ENCODE peak calls at places on chromosomes 5 and 9, in eight cellular contexts. One of them, this sample, is unnamed.

GRCh38 chr5:36482812-36483211 is 123.6 kb upstream of the SLC1A3 start:
- DNase-seq in heart right ventricle: no peak
- DNase-seq in GM23248: no peak
- DNase-seq in effector memory CD4-positive, alpha-beta T cell: no peak
- DNase-seq in neural progenitor cell: no peak
- DNase-seq in sigmoid colon: no peak
- DNase-seq in transverse colon: no peak
- DNase-seq in PC-3: no peak
- DNase-seq in this sample: no peak

GRCh38 chr5:96743065-96743768 is 64.5 kb downstream of the ERAP1 start:
- DNase-seq in heart right ventricle: peak
- DNase-seq in GM23248: peak
- DNase-seq in effector memory CD4-positive, alpha-beta T cell: no peak
- DNase-seq in neural progenitor cell: no peak
- DNase-seq in sigmoid colon: peak
- DNase-seq in transverse colon: no peak
- DNase-seq in PC-3: peak
- DNase-seq in this sample: no peak

GRCh38 chr5:57664700-57665099 is 182.1 kb upstream of the ACTBL2 start:
- DNase-seq in heart right ventricle: no peak
- DNase-seq in GM23248: no peak
- DNase-seq in effector memory CD4-positive, alpha-beta T cell: no peak
- DNase-seq in neural progenitor cell: no peak
- DNase-seq in sigmoid colon: no peak
- DNase-seq in transverse colon: no peak
- DNase-seq in PC-3: no peak
- DNase-seq in this sample: no peak

GRCh38 chr5:82115858-82116257 is 144.0 kb downstream of the ATG10 start:
- DNase-seq in heart right ventricle: no peak
- DNase-seq in GM23248: no peak
- DNase-seq in effector memory CD4-positive, alpha-beta T cell: no peak
- DNase-seq in neural progenitor cell: no peak
- DNase-seq in sigmoid colon: no peak
- DNase-seq in transverse colon: no peak
- DNase-seq in PC-3: no peak
- DNase-seq in this sample: no peak

GRCh38 chr5:77143998-77144836 is 57.1 kb upstream of the ZBED3 start:
- DNase-seq in heart right ventricle: peak
- DNase-seq in GM23248: peak
- DNase-seq in effector memory CD4-positive, alpha-beta T cell: no peak
- DNase-seq in neural progenitor cell: peak
- DNase-seq in sigmoid colon: peak
- DNase-seq in transverse colon: peak
- DNase-seq in PC-3: peak
- DNase-seq in this sample: peak

GRCh38 chr5:109759304-109759703 is 69.6 kb downstream of the MAN2A1 start:
- DNase-seq in heart right ventricle: no peak
- DNase-seq in GM23248: peak
- DNase-seq in effector memory CD4-positive, alpha-beta T cell: no peak
- DNase-seq in neural progenitor cell: no peak
- DNase-seq in sigmoid colon: no peak
- DNase-seq in transverse colon: no peak
- DNase-seq in PC-3: peak
- DNase-seq in this sample: no peak

GRCh38 chr9:131096490-131097258 is at the start of gene AIF1L:
- DNase-seq in heart right ventricle: peak
- DNase-seq in GM23248: peak
- DNase-seq in effector memory CD4-positive, alpha-beta T cell: no peak
- DNase-seq in neural progenitor cell: peak
- DNase-seq in sigmoid colon: no peak
- DNase-seq in transverse colon: no peak
- DNase-seq in PC-3: peak
- DNase-seq in this sample: no peak

GRCh38 chr9:84846501-84847323 is 177.2 kb downstream of the NTRK2 start:
- DNase-seq in heart right ventricle: no peak
- DNase-seq in GM23248: no peak
- DNase-seq in effector memory CD4-positive, alpha-beta T cell: no peak
- DNase-seq in neural progenitor cell: no peak
- DNase-seq in sigmoid colon: no peak
- DNase-seq in transverse colon: no peak
- DNase-seq in PC-3: peak
- DNase-seq in this sample: no peak

GRCh38 chr5:44885903-44886302 is 77.2 kb downstream of the MRPS30 start:
- DNase-seq in heart right ventricle: no peak
- DNase-seq in GM23248: peak
- DNase-seq in effector memory CD4-positive, alpha-beta T cell: no peak
- DNase-seq in neural progenitor cell: no peak
- DNase-seq in sigmoid colon: no peak
- DNase-seq in transverse colon: no peak
- DNase-seq in PC-3: peak
- DNase-seq in this sample: no peak

GRCh38 chr5:54470677-54471076 is 15.2 kb downstream of the HSPB3 start:
- DNase-seq in heart right ventricle: no peak
- DNase-seq in GM23248: peak
- DNase-seq in effector memory CD4-positive, alpha-beta T cell: no peak
- DNase-seq in neural progenitor cell: no peak
- DNase-seq in sigmoid colon: no peak
- DNase-seq in transverse colon: no peak
- DNase-seq in PC-3: no peak
- DNase-seq in this sample: no peak
- H3K27ac ChIP-seq in heart right ventricle: peak
- H3K27ac ChIP-seq in GM23248: peak
- H3K27ac ChIP-seq in effector memory CD4-positive, alpha-beta T cell: no peak
- H3K27ac ChIP-seq in neural progenitor cell: no peak
- H3K27ac ChIP-seq in sigmoid colon: no peak
- H3K27ac ChIP-seq in transverse colon: no peak
- H3K27ac ChIP-seq in PC-3: no peak
- H3K27ac ChIP-seq in this sample: no peak

GRCh38 chr5:78600656-78601452 is 47.7 kb downstream of the LHFPL2 start:
- DNase-seq in heart right ventricle: no peak
- DNase-seq in GM23248: peak
- DNase-seq in effector memory CD4-positive, alpha-beta T cell: no peak
- DNase-seq in neural progenitor cell: no peak
- DNase-seq in sigmoid colon: no peak
- DNase-seq in transverse colon: no peak
- DNase-seq in PC-3: peak
- DNase-seq in this sample: no peak

GRCh38 chr5:78603636-78604175 is 44.9 kb downstream of the LHFPL2 start:
- DNase-seq in heart right ventricle: no peak
- DNase-seq in GM23248: peak
- DNase-seq in effector memory CD4-positive, alpha-beta T cell: no peak
- DNase-seq in neural progenitor cell: no peak
- DNase-seq in sigmoid colon: no peak
- DNase-seq in transverse colon: no peak
- DNase-seq in PC-3: no peak
- DNase-seq in this sample: no peak

GRCh38 chr5:78604693-78605092 is 43.9 kb downstream of the LHFPL2 start:
- DNase-seq in heart right ventricle: no peak
- DNase-seq in GM23248: no peak
- DNase-seq in effector memory CD4-positive, alpha-beta T cell: no peak
- DNase-seq in neural progenitor cell: no peak
- DNase-seq in sigmoid colon: no peak
- DNase-seq in transverse colon: no peak
- DNase-seq in PC-3: no peak
- DNase-seq in this sample: no peak

GRCh38 chr5:78601622-78602314 is 46.8 kb downstream of the LHFPL2 start:
- DNase-seq in heart right ventricle: no peak
- DNase-seq in GM23248: peak
- DNase-seq in effector memory CD4-positive, alpha-beta T cell: no peak
- DNase-seq in neural progenitor cell: no peak
- DNase-seq in sigmoid colon: no peak
- DNase-seq in transverse colon: no peak
- DNase-seq in PC-3: peak
- DNase-seq in this sample: no peak

DNA sequence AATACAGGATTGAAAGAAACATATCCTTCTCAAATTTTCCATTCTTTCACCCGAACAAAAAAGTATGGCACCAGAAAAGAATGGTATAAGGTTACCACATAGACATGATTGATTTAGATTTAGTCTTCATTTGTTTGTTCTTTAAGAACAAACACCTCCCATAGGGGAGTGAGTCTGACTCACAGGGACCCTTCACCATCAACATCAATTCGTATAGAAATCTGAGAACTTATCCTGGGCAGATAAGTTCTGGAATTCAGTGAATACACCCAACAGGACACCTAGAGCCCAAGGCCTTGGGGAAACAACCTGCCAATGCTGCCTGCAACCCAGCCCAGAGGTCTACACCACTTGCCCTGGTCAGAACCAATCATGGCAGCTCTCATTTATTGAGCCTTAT is 46.2 kb downstream of the LHFPL2 start:
- DNase-seq in heart right ventricle: no peak
- DNase-seq in GM23248: no peak
- DNase-seq in effector memory CD4-positive, alpha-beta T cell: no peak
- DNase-seq in neural progenitor cell: no peak
- DNase-seq in sigmoid colon: no peak
- DNase-seq in transverse colon: no peak
- DNase-seq in PC-3: peak
- DNase-seq in this sample: no peak
- H3K27ac ChIP-seq in heart right ventricle: peak
- H3K27ac ChIP-seq in GM23248: no peak
- H3K27ac ChIP-seq in effector memory CD4-positive, alpha-beta T cell: no peak
- H3K27ac ChIP-seq in neural progenitor cell: no peak
- H3K27ac ChIP-seq in sigmoid colon: peak
- H3K27ac ChIP-seq in transverse colon: peak
- H3K27ac ChIP-seq in PC-3: peak
- H3K27ac ChIP-seq in this sample: no peak

GRCh38 chr5:118675247-118675646 is 313.1 kb downstream of the DTWD2 start:
- DNase-seq in heart right ventricle: no peak
- DNase-seq in GM23248: no peak
- DNase-seq in effector memory CD4-positive, alpha-beta T cell: no peak
- DNase-seq in neural progenitor cell: no peak
- DNase-seq in sigmoid colon: no peak
- DNase-seq in transverse colon: no peak
- DNase-seq in PC-3: no peak
- DNase-seq in this sample: no peak
- H3K27ac ChIP-seq in heart right ventricle: no peak
- H3K27ac ChIP-seq in GM23248: no peak
- H3K27ac ChIP-seq in effector memory CD4-positive, alpha-beta T cell: no peak
- H3K27ac ChIP-seq in neural progenitor cell: no peak
- H3K27ac ChIP-seq in sigmoid colon: no peak
- H3K27ac ChIP-seq in transverse colon: no peak
- H3K27ac ChIP-seq in PC-3: no peak
- H3K27ac ChIP-seq in this sample: no peak

DNA sequence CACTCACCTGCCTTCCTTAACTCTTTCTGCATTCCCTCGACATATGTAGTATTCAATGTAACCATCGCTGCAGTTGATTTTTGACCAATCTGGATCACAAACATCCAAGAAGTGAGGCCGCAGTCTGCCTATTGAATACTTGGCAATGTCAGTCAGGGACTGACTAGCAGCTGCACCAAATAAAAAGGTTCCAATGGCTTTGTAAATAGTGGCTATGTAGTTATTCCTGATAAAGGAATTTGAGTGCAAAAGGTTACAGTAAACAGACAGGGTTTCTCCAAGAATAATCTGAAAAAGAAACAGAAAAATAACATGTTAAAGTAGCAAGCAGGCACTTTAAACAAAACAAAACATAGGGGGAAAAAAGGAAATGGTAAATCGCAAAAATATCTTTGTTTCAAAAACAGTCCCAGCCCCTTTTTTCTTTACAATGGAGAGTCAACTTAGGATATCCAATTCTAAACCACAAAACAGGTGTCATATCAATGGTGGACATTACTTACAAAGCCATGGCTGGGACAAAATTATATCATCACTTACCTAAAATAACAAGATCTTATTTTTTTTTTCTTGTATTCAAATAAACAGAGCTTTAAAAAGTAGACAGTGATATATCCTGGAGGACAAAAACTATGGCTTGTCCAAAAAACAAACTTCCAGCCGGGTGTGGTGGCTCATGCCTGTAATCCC is 66.8 kb downstream of the PLPP1 start:
- DNase-seq in heart right ventricle: no peak
- DNase-seq in GM23248: no peak
- DNase-seq in effector memory CD4-positive, alpha-beta T cell: no peak
- DNase-seq in neural progenitor cell: no peak
- DNase-seq in sigmoid colon: no peak
- DNase-seq in transverse colon: no peak
- DNase-seq in PC-3: no peak
- DNase-seq in this sample: no peak
- H3K27ac ChIP-seq in heart right ventricle: peak
- H3K27ac ChIP-seq in GM23248: no peak
- H3K27ac ChIP-seq in effector memory CD4-positive, alpha-beta T cell: no peak
- H3K27ac ChIP-seq in neural progenitor cell: no peak
- H3K27ac ChIP-seq in sigmoid colon: peak
- H3K27ac ChIP-seq in transverse colon: peak
- H3K27ac ChIP-seq in PC-3: no peak
- H3K27ac ChIP-seq in this sample: no peak

DNA sequence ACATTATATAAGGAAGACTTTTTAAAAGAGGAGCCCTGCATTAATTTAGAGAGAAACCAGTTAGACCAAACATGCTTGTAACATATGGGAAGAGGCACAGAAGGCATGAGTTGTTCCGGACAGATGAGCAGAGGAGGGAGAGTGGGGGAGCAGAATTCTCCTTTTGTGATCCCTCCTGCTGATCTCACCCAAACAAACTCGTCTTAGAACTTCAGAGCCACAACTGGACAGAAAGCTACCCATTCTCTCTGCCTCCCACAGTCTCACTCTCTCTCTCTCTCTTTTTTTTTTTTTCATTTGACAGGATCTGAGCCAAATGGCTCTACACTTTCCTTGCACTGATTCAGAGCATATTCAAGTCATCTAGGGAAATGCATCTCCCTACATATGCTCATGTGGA is 196.0 kb upstream of the PAPPA start:
- DNase-seq in heart right ventricle: no peak
- DNase-seq in GM23248: peak
- DNase-seq in effector memory CD4-positive, alpha-beta T cell: no peak
- DNase-seq in neural progenitor cell: no peak
- DNase-seq in sigmoid colon: no peak
- DNase-seq in transverse colon: no peak
- DNase-seq in PC-3: no peak
- DNase-seq in this sample: no peak
- H3K27ac ChIP-seq in heart right ventricle: no peak
- H3K27ac ChIP-seq in GM23248: no peak
- H3K27ac ChIP-seq in effector memory CD4-positive, alpha-beta T cell: no peak
- H3K27ac ChIP-seq in neural progenitor cell: no peak
- H3K27ac ChIP-seq in sigmoid colon: no peak
- H3K27ac ChIP-seq in transverse colon: no peak
- H3K27ac ChIP-seq in PC-3: no peak
- H3K27ac ChIP-seq in this sample: no peak

GRCh38 chr9:98687911-98688310 is 20.8 kb downstream of the GABBR2 start:
- DNase-seq in heart right ventricle: no peak
- DNase-seq in GM23248: peak
- DNase-seq in effector memory CD4-positive, alpha-beta T cell: no peak
- DNase-seq in neural progenitor cell: no peak
- DNase-seq in sigmoid colon: no peak
- DNase-seq in transverse colon: no peak
- DNase-seq in PC-3: no peak
- DNase-seq in this sample: no peak
- H3K27ac ChIP-seq in heart right ventricle: no peak
- H3K27ac ChIP-seq in GM23248: peak
- H3K27ac ChIP-seq in effector memory CD4-positive, alpha-beta T cell: no peak
- H3K27ac ChIP-seq in neural progenitor cell: no peak
- H3K27ac ChIP-seq in sigmoid colon: no peak
- H3K27ac ChIP-seq in transverse colon: no peak
- H3K27ac ChIP-seq in PC-3: no peak
- H3K27ac ChIP-seq in this sample: no peak

DNA sequence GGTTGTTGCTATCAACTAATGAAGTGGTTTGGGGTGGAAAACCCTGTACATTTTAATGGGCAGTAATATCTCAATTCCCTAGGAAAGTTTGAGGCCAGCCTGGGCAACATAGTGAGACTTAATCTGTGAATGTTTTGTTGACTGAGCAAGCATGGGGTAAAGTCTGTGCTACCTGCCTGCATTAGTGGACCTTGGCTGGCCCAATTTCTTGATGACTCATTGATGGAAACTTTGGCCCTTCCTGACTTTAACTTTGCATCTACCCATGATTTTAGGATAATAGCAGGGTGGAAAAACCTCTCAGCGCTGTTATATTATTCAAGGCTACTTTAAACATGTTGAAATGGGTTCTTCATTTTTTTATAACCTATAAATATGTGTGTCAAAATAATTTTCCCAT is 389.4 kb upstream of the RORB start:
- DNase-seq in heart right ventricle: no peak
- DNase-seq in GM23248: no peak
- DNase-seq in effector memory CD4-positive, alpha-beta T cell: no peak
- DNase-seq in neural progenitor cell: no peak
- DNase-seq in sigmoid colon: no peak
- DNase-seq in transverse colon: no peak
- DNase-seq in PC-3: no peak
- DNase-seq in this sample: no peak
- H3K27ac ChIP-seq in heart right ventricle: no peak
- H3K27ac ChIP-seq in GM23248: no peak
- H3K27ac ChIP-seq in effector memory CD4-positive, alpha-beta T cell: no peak
- H3K27ac ChIP-seq in neural progenitor cell: no peak
- H3K27ac ChIP-seq in sigmoid colon: no peak
- H3K27ac ChIP-seq in transverse colon: no peak
- H3K27ac ChIP-seq in PC-3: no peak
- H3K27ac ChIP-seq in this sample: no peak